ENCODE peak calls at places on chromosomes 12 and 14, in six cellular contexts. Q is left ventricle myocardium inferior, U is stomach, J is GM12865, A is coronary artery, I is body of pancreas. W is an unnamed sample.

GRCh38 chr12:129966086-129966640 is 62.3 kb upstream of the TMEM132D start:
- DNase-seq in I (no peak), Q (no peak), A (no peak), J (no peak), U (no peak), W (no peak)

GRCh38 chr12:100539209-100539608 is 34.3 kb upstream of the GAS2L3 start:
- DNase-seq in A (no peak), U (no peak), I (peak), J (peak), Q (no peak), W (peak)

GRCh38 chr14:93239869-93240677 is 33.0 kb downstream of the UBR7 start:
- DNase-seq in Q (no peak), U (no peak), A (no peak), J (no peak), I (no peak), W (peak)

GRCh38 chr14:67556671-67557070 is 23.6 kb downstream of the PLEKHH1 start:
- DNase-seq in A (no peak), U (no peak), J (no peak), I (no peak), Q (no peak), W (no peak)

GRCh38 chr14:21109377-21110260 is 8.8 kb downstream of the TMEM253 start:
- DNase-seq in U (no peak), J (peak), Q (no peak), A (no peak), I (no peak), W (no peak)

GRCh38 chr14:37655418-37655817 is 60.0 kb downstream of the TTC6 start:
- DNase-seq in Q (no peak), I (no peak), A (no peak), U (no peak), J (no peak), W (no peak)

GRCh38 chr12:31440586-31440985 is 114.6 kb upstream of the SINHCAF start:
- DNase-seq in J (no peak), A (no peak), I (no peak), Q (no peak), U (no peak), W (no peak)

GRCh38 chr12:117980621-117981020 is 11.8 kb upstream of the KSR2 start:
- DNase-seq in I (no peak), Q (no peak), A (no peak), U (no peak), J (no peak), W (no peak)

GRCh38 chr12:120041386-120042231 is 52.6 kb downstream of the BICDL1 start:
- DNase-seq in Q (no peak), U (no peak), A (no peak), J (no peak), I (peak), W (no peak)

GRCh38 chr12:131245564-131246355 is 292.1 kb downstream of the ADGRD1 start:
- DNase-seq in A (no peak), I (no peak), Q (no peak), U (no peak), J (no peak), W (no peak)

GRCh38 chr12:31685801-31686200 is 26.3 kb downstream of the ETFBKMT start:
- DNase-seq in J (no peak), U (no peak), I (no peak), Q (no peak), A (no peak), W (no peak)

GRCh38 chr14:101975231-101975630 is 10.9 kb downstream of the DYNC1H1 start:
- DNase-seq in A (no peak), I (no peak), J (no peak), Q (no peak), U (no peak), W (no peak)

GRCh38 chr12:2963760-2964292 is 4.6 kb downstream of the TEAD4 start:
- DNase-seq in I (no peak), U (no peak), J (no peak), A (no peak), Q (peak), W (peak)
- H3K4me3 ChIP-seq in I (no peak), U (no peak), J (no peak), A (peak), Q (peak), W (no peak)

GRCh38 chr12:113005759-113006158 is 27.4 kb downstream of the OAS2 start:
- DNase-seq in U (no peak), J (no peak), I (no peak), Q (no peak), A (peak), W (peak)
- TF ChIP-seq CTCF in U (no peak), J (peak), I (no peak), Q (no peak), A (no peak), W (peak)

GRCh38 chr14:77140343-77140936 is 1.2 kb downstream of the ZDHHC22 start:
- DNase-seq in U (no peak), Q (no peak), I (no peak), A (no peak), J (no peak), W (no peak)
- H3K4me3 ChIP-seq in U (peak), Q (peak), I (no peak), A (peak), J (no peak), W (no peak)

DNA sequence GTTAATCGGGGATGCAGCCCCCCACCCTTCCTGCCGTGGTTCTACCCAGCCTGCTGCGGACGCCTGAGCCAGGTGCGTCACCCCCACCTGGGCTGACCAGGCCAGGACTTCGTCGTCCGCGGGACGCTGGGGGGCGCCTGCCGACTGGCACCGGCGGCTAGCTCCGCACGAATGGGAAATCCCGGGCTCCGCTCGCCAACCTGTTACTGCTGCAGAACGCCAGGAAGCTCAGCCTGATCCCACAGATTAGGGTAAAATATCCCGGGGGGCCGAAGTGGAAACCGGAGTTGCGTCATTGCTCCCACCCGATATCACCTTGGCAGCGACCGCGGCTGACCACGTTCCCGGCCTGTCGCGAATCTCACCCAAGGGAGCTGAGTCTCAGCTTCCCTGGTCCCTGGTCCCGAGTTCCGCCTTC is 528 bp upstream of the VDR start:
- DNase-seq in I (peak), J (peak), Q (peak), U (peak), A (no peak), W (no peak)
- TF ChIP-seq CTCF in I (peak), J (peak), Q (peak), U (peak), A (no peak), W (no peak)

GRCh38 chr12:10307630-10308029 is at the start of gene KLRD1:
- DNase-seq in I (no peak), U (no peak), Q (no peak), A (no peak), J (no peak), W (no peak)
- H3K4me3 ChIP-seq in I (no peak), U (no peak), Q (no peak), A (no peak), J (no peak), W (no peak)

GRCh38 chr14:29521526-29522137 is 406.0 kb downstream of the PRKD1 start:
- DNase-seq in U (no peak), I (no peak), J (peak), A (no peak), Q (no peak), W (peak)

GRCh38 chr14:29518335-29518734 is 409.3 kb downstream of the PRKD1 start:
- DNase-seq in Q (no peak), U (no peak), J (no peak), I (no peak), A (no peak), W (peak)
- TF ChIP-seq CTCF in Q (no peak), U (no peak), J (no peak), I (no peak), A (no peak), W (peak)

GRCh38 chr12:110733857-110734373 is 8.8 kb downstream of the PPP1CC start:
- DNase-seq in U (no peak), J (no peak), A (no peak), I (no peak), Q (no peak), W (no peak)
- H3K4me3 ChIP-seq in U (peak), J (no peak), A (no peak), I (no peak), Q (no peak), W (no peak)

GRCh38 chr12:97555547-97556200 is 93.1 kb downstream of the RMST start:
- DNase-seq in I (no peak), J (no peak), Q (no peak), A (no peak), U (no peak), W (no peak)

GRCh38 chr12:97552410-97553050 is 89.9 kb downstream of the RMST start:
- DNase-seq in A (no peak), I (no peak), J (no peak), Q (no peak), U (no peak), W (no peak)

GRCh38 chr12:97557116-97557515 is 94.5 kb downstream of the RMST start:
- DNase-seq in I (no peak), Q (no peak), J (no peak), U (no peak), A (no peak), W (no peak)

GRCh38 chr12:97560359-97560758 is 97.8 kb downstream of the RMST start:
- DNase-seq in U (no peak), A (no peak), J (no peak), I (no peak), Q (no peak), W (no peak)

GRCh38 chr12:97556201-97556824 is 93.7 kb downstream of the RMST start:
- DNase-seq in I (no peak), U (peak), A (no peak), J (no peak), Q (peak), W (no peak)
- TF ChIP-seq CTCF in I (no peak), U (no peak), A (no peak), J (no peak), Q (peak), W (no peak)

W was measured in fibroblast of the aortic adventitia.